ENCODE peak calls at places on chromosomes 7 and 10, in five cellular contexts. Z is left ventricle myocardium inferior, F is hepatocyte, W is A673, U is fibroblast of lung. D is an unnamed sample. For H3K4me1, the result is how much of the 10 kb centered on the place peaks cover.

GRCh38 chr10:124598773-124599587 is 137.4 kb downstream of the LHPP start:
- DNase-seq in Z (no peak), F (no peak), W (no peak), U (no peak), D (no peak)

GRCh38 chr10:69787681-69788080 is 14.0 kb upstream of the COL13A1 start:
- DNase-seq in Z (no peak), F (no peak), W (no peak), U (no peak), D (no peak)

GRCh38 chr7:28477041-28477442 is 64.7 kb downstream of the CREB5 start:
- DNase-seq in Z (no peak), F (no peak), W (no peak), U (no peak), D (no peak)

GRCh38 chr10:23345861-23346260 is 1.3 kb upstream of the C10orf67 start:
- DNase-seq in Z (no peak), F (peak), W (peak), U (peak), D (no peak)

GRCh38 chr7:121544726-121545125 is 148.6 kb upstream of the FAM3C start:
- DNase-seq in Z (no peak), F (peak), W (peak), U (peak), D (peak)

GRCh38 chr7:90740364-90740763 is 144.2 kb downstream of the CDK14 start:
- DNase-seq in Z (no peak), F (no peak), W (no peak), U (no peak), D (no peak)

GRCh38 chr7:121085922-121086321 is 97.4 kb downstream of the CPED1 start:
- DNase-seq in Z (no peak), F (no peak), W (no peak), U (peak), D (no peak)

GRCh38 chr7:48563334-48563733 is 361.0 kb upstream of the CDC14C start:
- DNase-seq in Z (no peak), F (no peak), W (no peak), U (no peak), D (no peak)

GRCh38 chr7:154372106-154372505 is 319.9 kb downstream of the DPP6 start:
- DNase-seq in Z (no peak), F (no peak), W (no peak), U (no peak), D (no peak)

GRCh38 chr7:134365341-134366054 is 48.8 kb upstream of the SLC35B4 start:
- DNase-seq in Z (no peak), F (peak), W (no peak), U (peak), D (no peak)

GRCh38 chr7:47771990-47772360 is 176.3 kb downstream of the PKD1L1 start:
- DNase-seq in Z (no peak), F (no peak), W (no peak), U (no peak), D (no peak)

GRCh38 chr10:15352818-15353217 is 18.3 kb downstream of the FAM171A1 start:
- DNase-seq in Z (no peak), F (no peak), W (no peak), U (no peak), D (no peak)

GRCh38 chr10:114499630-114500190 is 95.4 kb upstream of the AFAP1L2 start:
- DNase-seq in Z (no peak), F (peak), W (no peak), U (no peak), D (no peak)

GRCh38 chr7:140640727-140641531 is at the start of gene DENND2A:
- DNase-seq in Z (peak), F (peak), W (no peak), U (peak), D (peak)

GRCh38 chr10:70324341-70324861 is 40.6 kb upstream of the NPFFR1 start:
- DNase-seq in Z (no peak), F (no peak), W (no peak), U (no peak), D (no peak)

GRCh38 chr7:116164552-116164951 is 45.8 kb upstream of the TES start:
- DNase-seq in Z (no peak), F (no peak), W (no peak), U (peak), D (no peak)

GRCh38 chr7:45162943-45163691 is 5.5 kb downstream of the RAMP3 start:
- DNase-seq in Z (no peak), F (no peak), W (no peak), U (no peak), D (no peak)

GRCh38 chr10:49281461-49281860 is 17.5 kb upstream of the C10orf71 start:
- DNase-seq in Z (no peak), F (no peak), W (peak), U (no peak), D (no peak)

GRCh38 chr10:83539528-83540308 is 599.6 kb upstream of the GHITM start:
- DNase-seq in Z (peak), F (peak), W (no peak), U (no peak), D (no peak)

GRCh38 chr10:77637474-77637985 is at the start of gene KCNMA1:
- DNase-seq in Z (no peak), F (peak), W (peak), U (peak), D (no peak)

GRCh38 chr10:69874464-69874863 is 72.8 kb downstream of the COL13A1 start:
- DNase-seq in Z (no peak), F (no peak), W (no peak), U (peak), D (peak)

GRCh38 chr7:49119706-49120105 is 195.4 kb downstream of the CDC14C start:
- DNase-seq in Z (no peak), F (no peak), W (no peak), U (no peak), D (no peak)

DNA sequence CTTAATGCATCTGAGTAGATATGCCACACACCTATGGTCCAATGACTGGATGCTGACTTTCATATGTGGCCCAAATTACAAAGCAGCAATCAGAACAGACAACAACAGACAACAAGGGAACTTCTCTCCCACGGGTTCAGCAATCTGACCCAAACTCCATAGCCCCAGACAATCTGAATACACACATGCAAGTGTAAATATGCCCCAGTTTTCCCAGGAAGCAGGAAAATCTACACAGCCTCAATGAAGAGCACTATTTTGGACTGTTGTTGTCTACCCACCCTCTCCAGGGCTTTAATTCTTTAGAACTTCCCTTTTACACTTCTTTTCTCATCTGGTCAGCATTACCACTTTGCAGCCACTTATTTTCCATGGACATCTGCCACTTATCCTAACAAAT is 2.0 kb upstream of the CCNY start:
- DNase-seq in Z (no peak), F (no peak), W (no peak), U (no peak), D (no peak)
- H3K4me1 ChIP-seq in Z (half or more), F (under half), W (under half), U (under half), D (under half)

DNA sequence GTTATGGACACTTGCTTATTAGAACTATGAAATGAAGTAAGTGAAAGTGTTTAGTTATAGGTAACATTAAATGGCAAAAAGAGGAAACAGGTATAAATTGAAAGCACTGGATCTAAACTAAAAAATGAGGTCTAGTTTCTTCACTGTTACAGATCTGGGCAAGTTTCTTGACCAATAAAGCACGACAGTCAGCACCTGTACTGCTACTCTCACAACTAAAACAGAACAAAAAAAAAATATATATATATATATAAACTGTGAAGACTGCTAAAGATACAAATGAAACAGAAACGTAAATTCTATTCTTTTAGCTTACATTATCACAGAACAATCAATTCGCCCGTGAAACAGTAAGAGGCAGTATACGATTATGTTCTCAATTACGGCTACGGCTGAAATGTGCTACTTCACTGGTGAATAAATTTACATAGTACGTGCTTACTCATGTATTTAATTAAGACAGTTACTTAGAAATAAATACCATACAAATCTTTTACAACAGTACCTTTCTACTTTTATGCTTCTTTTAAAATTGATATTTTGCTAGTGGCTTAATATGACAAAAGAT is 4.2 kb downstream of the AHR start:
- DNase-seq in Z (no peak), F (peak), W (peak), U (peak), D (peak)
- TF ChIP-seq CTCF in Z (peak), F (peak), W (peak), U (no peak), D (peak)

DNA sequence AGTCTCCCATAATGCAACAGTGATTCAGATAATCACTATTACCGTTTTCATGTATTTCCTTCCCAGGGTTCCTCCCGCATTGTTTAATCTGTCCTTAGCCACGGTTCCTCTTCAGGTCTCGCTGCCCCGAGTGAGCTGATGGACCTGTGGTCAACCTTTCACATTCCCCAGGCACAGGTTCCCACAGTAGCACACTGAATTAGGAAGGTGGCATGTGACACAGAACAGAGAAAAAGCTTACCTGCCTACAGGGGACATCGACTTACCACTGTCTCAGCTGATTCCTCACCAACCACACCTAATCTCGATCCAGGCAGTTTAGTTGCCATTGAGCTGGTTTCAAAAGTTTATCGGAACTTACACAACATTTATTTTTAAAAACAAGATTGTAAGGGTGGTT is 72.2 kb downstream of the MTURN start:
- DNase-seq in Z (no peak), F (no peak), W (no peak), U (no peak), D (no peak)
- H3K27ac ChIP-seq in Z (no peak), F (no peak), W (no peak), U (no peak), D (no peak)

GRCh38 chr7:23380961-23381360 is 81.8 kb downstream of the MALSU1 start:
- DNase-seq in Z (no peak), F (no peak), W (no peak), U (no peak), D (no peak)

GRCh38 chr7:23373151-23374004 is 74.2 kb downstream of the MALSU1 start:
- DNase-seq in Z (no peak), F (no peak), W (no peak), U (peak), D (peak)

GRCh38 chr7:23378996-23379395 is 79.9 kb downstream of the MALSU1 start:
- DNase-seq in Z (no peak), F (no peak), W (no peak), U (no peak), D (no peak)

GRCh38 chr7:23380556-23380955 is 81.4 kb downstream of the MALSU1 start:
- DNase-seq in Z (no peak), F (no peak), W (peak), U (no peak), D (no peak)

GRCh38 chr7:23377134-23377533 is 78.0 kb downstream of the MALSU1 start:
- DNase-seq in Z (no peak), F (no peak), W (no peak), U (peak), D (peak)
- H3K4me1 ChIP-seq in Z (under half), F (under half), W (under half), U (under half), D (half or more)

GRCh38 chr10:105682911-105683310 is 1041.8 kb downstream of the SORCS3 start:
- DNase-seq in Z (no peak), F (no peak), W (no peak), U (no peak), D (no peak)
- TF ChIP-seq CTCF in Z (no peak), F (no peak), W (no peak), U (no peak), D (no peak)

GRCh38 chr10:35643151-35643975 is 1.3 kb upstream of the FZD8 start:
- DNase-seq in Z (peak), F (peak), W (peak), U (peak), D (peak)
- H3K27ac ChIP-seq in Z (peak), F (no peak), W (peak), U (no peak), D (no peak)

DNA sequence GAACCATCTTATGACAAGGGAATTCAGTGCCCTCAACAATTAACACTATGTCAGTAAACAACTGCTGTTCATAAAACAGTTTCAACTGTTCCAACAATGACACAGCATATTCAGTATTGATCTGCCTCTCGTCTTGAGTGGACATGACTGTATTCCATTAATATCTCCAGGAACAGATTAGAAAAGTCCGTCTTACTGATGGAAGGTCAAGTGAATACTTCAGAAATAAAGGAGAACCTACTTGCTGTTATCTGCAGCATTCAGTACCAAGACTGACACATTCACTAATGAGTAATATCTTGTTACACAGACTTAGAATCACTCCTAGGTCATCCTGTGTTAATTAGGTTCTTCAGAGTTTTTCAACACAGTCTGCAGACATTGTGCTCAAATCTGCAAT is 12.1 kb downstream of the KBTBD2 start:
- DNase-seq in Z (no peak), F (no peak), W (peak), U (no peak), D (peak)
- H3K4me1 ChIP-seq in Z (half or more), F (under half), W (under half), U (under half), D (under half)

D was measured in endothelial cell of umbilical vein.